ENCODE peak calls at places on chromosomes 1 and 21, in four cellular contexts. O is SJSA1, Q is neuronal stem cell, N is gastrocnemius medialis. G is an unnamed sample.
A peak's percentile ranks its signal among the peaks of the same experiment; 100 is the strongest.

GRCh38 chr1:101388904-101389546 is 152.2 kb downstream of the S1PR1 start:
- DNase-seq in Q (no peak), N (no peak), O (no peak), G (no peak)

GRCh38 chr1:192573499-192573898 is 2.1 kb upstream of the RGS1 start:
- DNase-seq in O (no peak), Q (no peak), N (no peak), G (no peak)

GRCh38 chr1:9233241-9233941 is 1.2 kb upstream of the H6PD start:
- DNase-seq in O (no peak), Q (no peak), N (peak; percentile 80), G (peak; percentile 67)

GRCh38 chr21:30206551-30207251 is 9.2 kb downstream of the CLDN8 start:
- DNase-seq in N (no peak), Q (no peak), O (no peak), G (no peak)

GRCh38 chr1:195005338-195005737 is 1602.9 kb downstream of the KCNT2 start:
- DNase-seq in O (no peak), N (no peak), Q (no peak), G (no peak)

GRCh38 chr1:59156526-59157196 is 140.2 kb upstream of the FGGY start:
- DNase-seq in O (no peak), N (no peak), Q (peak; percentile 17), G (no peak)

GRCh38 chr21:46554431-46555224 is 50.3 kb downstream of the S100B start:
- DNase-seq in N (no peak), Q (no peak), O (peak; percentile 45), G (no peak)

GRCh38 chr1:58282623-58283022 is 263.9 kb downstream of the OMA1 start:
- DNase-seq in N (no peak), Q (no peak), O (no peak), G (no peak)

GRCh38 chr1:117167402-117167801 is 43.3 kb downstream of the VTCN1 start:
- DNase-seq in Q (no peak), N (no peak), O (no peak), G (no peak)

GRCh38 chr1:227449051-227449450 is 114.3 kb upstream of the ZNF678 start:
- DNase-seq in N (no peak), O (no peak), Q (no peak), G (no peak)

GRCh38 chr1:22217811-22218460 is 75.0 kb upstream of the WNT4 start:
- DNase-seq in Q (no peak), N (no peak), O (no peak), G (no peak)

GRCh38 chr1:222335586-222335985 is 212.3 kb downstream of the HHIPL2 start:
- DNase-seq in Q (no peak), O (no peak), N (no peak), G (no peak)

GRCh38 chr1:205493241-205494085 is 11.0 kb upstream of the CDK18 start:
- DNase-seq in O (no peak), N (no peak), Q (no peak), G (peak; percentile 27)

GRCh38 chr1:110770832-110771231 is 96.1 kb upstream of the KCNA3 start:
- DNase-seq in O (no peak), Q (no peak), N (no peak), G (no peak)

GRCh38 chr1:91640877-91641526 is 140.4 kb downstream of the CDC7 start:
- DNase-seq in Q (no peak), N (no peak), O (no peak), G (no peak)

GRCh38 chr1:55781944-55782482 is 566.8 kb upstream of the USP24 start:
- DNase-seq in O (no peak), N (peak; percentile 14), Q (no peak), G (no peak)

GRCh38 chr21:38041493-38041892 is 125.2 kb upstream of the KCNJ6 start:
- DNase-seq in Q (no peak), N (no peak), O (no peak), G (no peak)

GRCh38 chr1:90850181-90850924 is 133.3 kb upstream of the BARHL2 start:
- DNase-seq in O (peak; percentile 62), N (no peak), Q (no peak), G (no peak)

DNA sequence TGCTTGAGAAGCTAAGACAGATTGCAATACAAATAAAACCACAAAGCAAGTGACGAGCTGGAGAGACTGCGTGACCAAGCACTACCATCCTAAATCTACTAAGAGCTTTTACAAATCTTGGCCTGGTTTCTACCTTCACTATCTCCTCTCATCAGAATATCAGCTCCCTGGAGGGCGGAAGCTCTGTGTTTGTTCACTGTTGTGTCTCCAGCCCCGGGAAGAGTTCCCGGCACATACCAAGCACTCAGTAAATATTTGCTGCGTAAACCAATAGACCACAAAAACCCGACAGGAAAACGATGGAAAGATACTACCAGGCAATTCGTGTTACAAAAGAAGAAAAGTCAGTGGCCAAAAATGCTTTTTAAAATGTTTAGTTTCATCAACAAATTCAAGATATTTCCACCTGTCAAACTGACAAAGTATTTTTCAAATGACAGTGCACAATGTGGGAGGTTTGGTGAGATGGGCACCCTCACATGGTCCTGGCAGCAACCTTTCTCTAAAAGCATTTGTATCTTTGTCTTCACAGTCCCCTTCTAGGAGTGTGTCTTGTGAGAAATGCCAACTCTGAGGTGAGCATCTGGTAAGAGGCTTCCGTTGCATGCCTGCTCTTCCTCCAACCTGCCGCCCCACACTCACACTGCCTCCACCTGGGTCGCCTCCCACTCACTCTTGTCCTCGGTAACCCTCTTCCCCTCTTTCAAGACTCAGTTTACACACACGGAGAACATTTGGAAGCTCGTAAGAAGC is 34.7 kb downstream of the SLC1A7 start:
- DNase-seq in Q (no peak), O (peak; percentile 95), N (no peak), G (no peak)
- H3K27me3 ChIP-seq in Q (no peaks in the 10 kb centered on the region), O (no peaks in the 10 kb centered on the region), N (no peaks in the 10 kb centered on the region), G (no peaks in the 10 kb centered on the region)

GRCh38 chr1:109225248-109226077 is 11.7 kb downstream of the SARS1 start:
- DNase-seq in Q (no peak), N (no peak), O (no peak), G (no peak)

GRCh38 chr1:109228167-109228566 is 14.4 kb downstream of the SARS1 start:
- DNase-seq in Q (no peak), O (no peak), N (no peak), G (no peak)

GRCh38 chr1:109226078-109226445 is 12.3 kb downstream of the SARS1 start:
- DNase-seq in O (no peak), N (no peak), Q (no peak), G (no peak)

GRCh38 chr1:109231085-109231484 is 17.4 kb downstream of the SARS1 start:
- DNase-seq in Q (no peak), N (no peak), O (no peak), G (no peak)

GRCh38 chr1:109229531-109230127 is 15.9 kb downstream of the SARS1 start:
- DNase-seq in Q (peak; percentile 94), O (no peak), N (no peak), G (no peak)
- H3K27me3 ChIP-seq in Q (no peaks in the 10 kb centered on the region), O (no peaks in the 10 kb centered on the region), N (no peaks in the 10 kb centered on the region), G (no peaks in the 10 kb centered on the region)

DNA sequence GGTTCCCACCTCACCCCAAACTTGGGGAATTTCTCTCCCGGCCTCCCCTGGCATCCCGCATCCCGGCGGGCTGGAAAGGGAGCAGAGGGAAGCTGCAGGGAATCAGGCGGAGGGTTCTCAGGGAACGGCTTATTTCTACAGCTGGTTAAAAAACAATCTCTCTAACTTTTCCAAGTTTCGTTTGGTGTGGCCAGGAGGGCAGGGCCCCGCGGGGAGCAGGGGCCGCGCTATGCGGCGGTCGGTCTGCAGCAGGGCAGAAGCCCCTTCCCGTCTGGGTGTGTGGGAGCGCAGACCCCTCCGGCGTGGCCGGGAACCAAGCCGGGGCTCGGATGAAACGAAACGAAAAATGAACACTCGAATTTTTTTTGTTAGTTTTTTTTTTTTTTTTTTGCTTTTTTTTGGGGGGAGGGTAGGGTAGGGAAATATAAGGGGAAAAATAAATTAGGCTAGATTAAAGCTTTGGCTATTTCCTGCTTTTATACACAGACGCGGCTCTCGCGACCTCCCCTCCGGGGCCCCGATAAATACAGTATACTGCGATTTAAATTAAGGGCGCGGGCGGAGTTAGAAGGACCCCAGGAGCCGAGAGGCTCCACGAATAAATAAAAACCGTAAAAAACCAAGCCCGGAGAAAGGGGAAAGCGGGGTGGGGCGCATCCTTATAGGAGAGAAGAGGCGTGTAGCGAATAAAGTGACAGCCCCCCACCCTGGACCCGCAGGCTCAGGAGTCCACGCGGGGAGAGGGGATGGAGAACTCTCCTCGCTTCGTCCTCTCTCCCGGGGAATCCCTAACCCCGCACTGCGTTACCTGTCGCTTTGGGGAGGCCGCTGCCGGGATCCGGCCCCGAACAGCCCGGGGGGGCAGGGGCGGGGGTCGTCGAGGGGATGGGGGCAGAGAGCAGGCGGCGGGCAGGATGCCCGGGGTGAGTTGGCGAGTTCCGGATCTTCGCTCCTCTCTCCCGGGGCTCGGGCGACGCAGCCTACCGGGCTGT is 2.1 kb downstream of the POU3F1 start:
- DNase-seq in N (no peak), Q (no peak), O (no peak), G (no peak)
- H3K27me3 ChIP-seq in N (peaks cover 44% of the 10 kb centered on the region), Q (no peaks in the 10 kb centered on the region), O (peaks cover 55% of the 10 kb centered on the region), G (peaks cover 29% of the 10 kb centered on the region)

DNA sequence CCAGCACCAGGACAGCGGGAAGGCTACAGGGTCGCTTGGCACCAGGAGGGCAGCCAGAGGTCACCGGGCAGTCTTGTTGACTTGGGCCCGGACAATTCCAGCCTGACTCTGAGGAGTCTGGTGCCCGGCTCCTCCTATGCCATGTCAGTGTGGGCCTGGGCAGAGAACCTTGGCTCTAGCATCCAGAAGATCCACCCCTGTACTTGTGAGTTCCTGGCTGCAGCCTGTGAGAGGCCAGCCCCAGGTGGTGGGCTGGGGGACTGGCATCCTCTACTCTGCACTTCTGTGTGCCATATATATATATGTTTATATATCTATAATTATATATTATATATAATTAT is 11.6 kb upstream of the PTPN7 start:
- DNase-seq in O (no peak), Q (no peak), N (no peak), G (no peak)
- H3K27me3 ChIP-seq in O (no peaks in the 10 kb centered on the region), Q (no peaks in the 10 kb centered on the region), N (no peaks in the 10 kb centered on the region), G (no peaks in the 10 kb centered on the region)

DNA sequence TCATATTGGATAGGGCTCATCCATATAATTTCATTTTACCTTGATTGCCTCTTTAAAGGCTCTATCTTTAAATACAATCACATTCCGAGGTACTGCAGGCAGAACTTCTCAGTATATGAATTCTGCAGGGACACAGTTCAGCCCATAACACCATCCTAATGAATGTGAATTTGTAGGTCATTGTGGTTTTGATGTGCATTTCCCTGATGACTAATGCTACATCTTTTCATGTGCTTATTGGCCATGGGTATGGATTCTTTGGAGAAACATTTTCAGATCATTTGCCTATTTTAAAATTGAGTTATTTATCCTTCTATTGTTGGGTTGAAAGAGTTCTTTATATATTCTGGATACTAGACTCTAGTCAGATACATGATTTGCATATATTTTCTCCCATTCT is 9.6 kb upstream of the RPS6KC1 start:
- DNase-seq in O (no peak), Q (no peak), N (no peak), G (no peak)
- H3K27me3 ChIP-seq in O (no peaks in the 10 kb centered on the region), Q (no peaks in the 10 kb centered on the region), N (no peaks in the 10 kb centered on the region), G (no peaks in the 10 kb centered on the region)

GRCh38 chr21:36730291-36731281 is 31.7 kb downstream of the SIM2 start:
- DNase-seq in N (no peak), O (no peak), Q (no peak), G (no peak)

GRCh38 chr21:36733857-36734256 is 34.9 kb downstream of the SIM2 start:
- DNase-seq in Q (no peak), N (no peak), O (peak; percentile 12), G (no peak)

GRCh38 chr21:36734367-36735200 is 35.7 kb downstream of the SIM2 start:
- DNase-seq in N (no peak), O (peak; percentile 5), Q (no peak), G (no peak)

GRCh38 chr21:36732217-36732616 is 33.3 kb downstream of the SIM2 start:
- DNase-seq in O (no peak), Q (no peak), N (no peak), G (no peak)

GRCh38 chr21:36732761-36733160 is 33.8 kb downstream of the SIM2 start:
- DNase-seq in N (no peak), Q (no peak), O (no peak), G (no peak)
- H3K27me3 ChIP-seq in N (no peaks in the 10 kb centered on the region), Q (no peaks in the 10 kb centered on the region), O (peaks cover 20% of the 10 kb centered on the region), G (no peaks in the 10 kb centered on the region)

GRCh38 chr21:42617476-42617875 is 35.9 kb upstream of the PDE9A start:
- DNase-seq in O (no peak), N (no peak), Q (no peak), G (no peak)
- H3K27me3 ChIP-seq in O (peaks cover 15% of the 10 kb centered on the region), N (peaks cover 40% of the 10 kb centered on the region), Q (peaks cover 3% of the 10 kb centered on the region), G (no peaks in the 10 kb centered on the region)

G was measured in ascending aorta.